ENCODE peak calls at places on chromosomes 7 and 10, in eight cellular contexts. One of them, this sample, is unnamed. For H3K9me3, the result is how much of the 10 kb centered on the place peaks cover.

GRCh38 chr10:132136097-132136521 is 50.6 kb upstream of the DPYSL4 start:
- DNase-seq in WERI-Rb-1: no peak
- DNase-seq in CD4-positive, CD25-positive, alpha-beta regulatory T cell: no peak
- DNase-seq in body of pancreas: no peak
- DNase-seq in IMR-90: no peak
- DNase-seq in SJSA1: no peak
- DNase-seq in tibial artery: no peak
- DNase-seq in tibial nerve: no peak
- DNase-seq in this sample: no peak

GRCh38 chr10:13743963-13744362 is 157.2 kb downstream of the PRPF18 start:
- DNase-seq in WERI-Rb-1: no peak
- DNase-seq in CD4-positive, CD25-positive, alpha-beta regulatory T cell: no peak
- DNase-seq in body of pancreas: no peak
- DNase-seq in IMR-90: no peak
- DNase-seq in SJSA1: no peak
- DNase-seq in tibial artery: no peak
- DNase-seq in tibial nerve: no peak
- DNase-seq in this sample: no peak

GRCh38 chr7:34339061-34339526 is 318.9 kb upstream of the NPSR1 start:
- DNase-seq in WERI-Rb-1: no peak
- DNase-seq in CD4-positive, CD25-positive, alpha-beta regulatory T cell: no peak
- DNase-seq in body of pancreas: no peak
- DNase-seq in IMR-90: no peak
- DNase-seq in SJSA1: no peak
- DNase-seq in tibial artery: no peak
- DNase-seq in tibial nerve: no peak
- DNase-seq in this sample: no peak

GRCh38 chr10:103716206-103717160 is 138.9 kb downstream of the SH3PXD2A start:
- DNase-seq in WERI-Rb-1: no peak
- DNase-seq in CD4-positive, CD25-positive, alpha-beta regulatory T cell: no peak
- DNase-seq in body of pancreas: peak
- DNase-seq in IMR-90: no peak
- DNase-seq in SJSA1: no peak
- DNase-seq in tibial artery: no peak
- DNase-seq in tibial nerve: no peak
- DNase-seq in this sample: peak

GRCh38 chr7:46229409-46229808 is 308.3 kb upstream of the IGFBP3 start:
- DNase-seq in WERI-Rb-1: no peak
- DNase-seq in CD4-positive, CD25-positive, alpha-beta regulatory T cell: no peak
- DNase-seq in body of pancreas: no peak
- DNase-seq in IMR-90: peak
- DNase-seq in SJSA1: no peak
- DNase-seq in tibial artery: no peak
- DNase-seq in tibial nerve: no peak
- DNase-seq in this sample: no peak

GRCh38 chr10:74794531-74794930 is 31.9 kb upstream of the KAT6B start:
- DNase-seq in WERI-Rb-1: no peak
- DNase-seq in CD4-positive, CD25-positive, alpha-beta regulatory T cell: no peak
- DNase-seq in body of pancreas: no peak
- DNase-seq in IMR-90: no peak
- DNase-seq in SJSA1: no peak
- DNase-seq in tibial artery: no peak
- DNase-seq in tibial nerve: no peak
- DNase-seq in this sample: no peak

GRCh38 chr7:155219947-155220769 is 77.5 kb upstream of the INSIG1 start:
- DNase-seq in WERI-Rb-1: no peak
- DNase-seq in CD4-positive, CD25-positive, alpha-beta regulatory T cell: no peak
- DNase-seq in body of pancreas: peak
- DNase-seq in IMR-90: no peak
- DNase-seq in SJSA1: no peak
- DNase-seq in tibial artery: no peak
- DNase-seq in tibial nerve: no peak
- DNase-seq in this sample: no peak

GRCh38 chr7:1123721-1124120 is 35.8 kb downstream of the GPER1 start:
- DNase-seq in WERI-Rb-1: peak
- DNase-seq in CD4-positive, CD25-positive, alpha-beta regulatory T cell: no peak
- DNase-seq in body of pancreas: peak
- DNase-seq in IMR-90: peak
- DNase-seq in SJSA1: peak
- DNase-seq in tibial artery: peak
- DNase-seq in tibial nerve: peak
- DNase-seq in this sample: no peak

GRCh38 chr7:832292-832967 is at the start of gene SUN1:
- DNase-seq in WERI-Rb-1: no peak
- DNase-seq in CD4-positive, CD25-positive, alpha-beta regulatory T cell: peak
- DNase-seq in body of pancreas: peak
- DNase-seq in IMR-90: peak
- DNase-seq in SJSA1: peak
- DNase-seq in tibial artery: no peak
- DNase-seq in tibial nerve: no peak
- DNase-seq in this sample: peak

GRCh38 chr7:76372984-76373833 is 14.4 kb upstream of the YWHAG start:
- DNase-seq in WERI-Rb-1: no peak
- DNase-seq in CD4-positive, CD25-positive, alpha-beta regulatory T cell: no peak
- DNase-seq in body of pancreas: no peak
- DNase-seq in IMR-90: peak
- DNase-seq in SJSA1: no peak
- DNase-seq in tibial artery: no peak
- DNase-seq in tibial nerve: no peak
- DNase-seq in this sample: peak

DNA sequence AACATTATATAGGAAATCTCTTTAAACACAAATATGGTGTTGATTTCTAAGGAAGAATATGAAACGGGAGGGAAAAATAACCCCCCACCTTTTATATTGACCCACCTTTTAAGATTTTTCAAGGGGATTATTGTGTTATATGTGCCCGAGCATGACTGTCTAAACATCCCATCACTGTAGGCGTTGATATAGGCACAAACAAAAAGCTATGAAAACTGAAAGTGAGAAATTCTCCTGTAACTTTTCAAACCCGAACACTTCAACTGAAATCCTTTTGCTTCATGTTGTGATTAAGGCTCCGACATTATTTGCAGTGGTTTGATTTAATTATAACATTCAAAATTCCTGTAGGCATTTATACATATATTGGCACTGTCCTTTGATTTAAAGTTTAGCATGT is 244.6 kb upstream of the CELF2 start:
- DNase-seq in WERI-Rb-1: no peak
- DNase-seq in CD4-positive, CD25-positive, alpha-beta regulatory T cell: no peak
- DNase-seq in body of pancreas: no peak
- DNase-seq in IMR-90: no peak
- DNase-seq in SJSA1: no peak
- DNase-seq in tibial artery: no peak
- DNase-seq in tibial nerve: no peak
- DNase-seq in this sample: no peak
- H3K9me3 ChIP-seq in WERI-Rb-1: under half
- H3K9me3 ChIP-seq in CD4-positive, CD25-positive, alpha-beta regulatory T cell: under half
- H3K9me3 ChIP-seq in body of pancreas: under half
- H3K9me3 ChIP-seq in IMR-90: under half
- H3K9me3 ChIP-seq in SJSA1: under half
- H3K9me3 ChIP-seq in tibial artery: under half
- H3K9me3 ChIP-seq in tibial nerve: under half
- H3K9me3 ChIP-seq in this sample: under half

GRCh38 chr10:18556522-18557147 is 94.8 kb downstream of the NSUN6 start:
- DNase-seq in WERI-Rb-1: no peak
- DNase-seq in CD4-positive, CD25-positive, alpha-beta regulatory T cell: no peak
- DNase-seq in body of pancreas: no peak
- DNase-seq in IMR-90: no peak
- DNase-seq in SJSA1: no peak
- DNase-seq in tibial artery: no peak
- DNase-seq in tibial nerve: no peak
- DNase-seq in this sample: no peak
- H3K9me3 ChIP-seq in WERI-Rb-1: under half
- H3K9me3 ChIP-seq in CD4-positive, CD25-positive, alpha-beta regulatory T cell: under half
- H3K9me3 ChIP-seq in body of pancreas: under half
- H3K9me3 ChIP-seq in IMR-90: under half
- H3K9me3 ChIP-seq in SJSA1: under half
- H3K9me3 ChIP-seq in tibial artery: under half
- H3K9me3 ChIP-seq in tibial nerve: under half
- H3K9me3 ChIP-seq in this sample: under half

GRCh38 chr7:13792208-13792607 is 197.3 kb downstream of the ETV1 start:
- DNase-seq in WERI-Rb-1: no peak
- DNase-seq in CD4-positive, CD25-positive, alpha-beta regulatory T cell: no peak
- DNase-seq in body of pancreas: no peak
- DNase-seq in IMR-90: no peak
- DNase-seq in SJSA1: no peak
- DNase-seq in tibial artery: no peak
- DNase-seq in tibial nerve: no peak
- DNase-seq in this sample: no peak
- H3K9me3 ChIP-seq in WERI-Rb-1: under half
- H3K9me3 ChIP-seq in CD4-positive, CD25-positive, alpha-beta regulatory T cell: under half
- H3K9me3 ChIP-seq in body of pancreas: under half
- H3K9me3 ChIP-seq in IMR-90: under half
- H3K9me3 ChIP-seq in SJSA1: under half
- H3K9me3 ChIP-seq in tibial artery: under half
- H3K9me3 ChIP-seq in tibial nerve: under half
- H3K9me3 ChIP-seq in this sample: under half

GRCh38 chr7:64874562-64875250 is 28.4 kb upstream of the ZNF273 start:
- DNase-seq in WERI-Rb-1: no peak
- DNase-seq in CD4-positive, CD25-positive, alpha-beta regulatory T cell: no peak
- DNase-seq in body of pancreas: no peak
- DNase-seq in IMR-90: no peak
- DNase-seq in SJSA1: peak
- DNase-seq in tibial artery: no peak
- DNase-seq in tibial nerve: no peak
- DNase-seq in this sample: no peak

GRCh38 chr7:64875258-64875657 is 27.8 kb upstream of the ZNF273 start:
- DNase-seq in WERI-Rb-1: no peak
- DNase-seq in CD4-positive, CD25-positive, alpha-beta regulatory T cell: no peak
- DNase-seq in body of pancreas: no peak
- DNase-seq in IMR-90: no peak
- DNase-seq in SJSA1: peak
- DNase-seq in tibial artery: no peak
- DNase-seq in tibial nerve: no peak
- DNase-seq in this sample: no peak

GRCh38 chr7:64872809-64873500 is 30.1 kb upstream of the ZNF273 start:
- DNase-seq in WERI-Rb-1: no peak
- DNase-seq in CD4-positive, CD25-positive, alpha-beta regulatory T cell: no peak
- DNase-seq in body of pancreas: no peak
- DNase-seq in IMR-90: no peak
- DNase-seq in SJSA1: peak
- DNase-seq in tibial artery: no peak
- DNase-seq in tibial nerve: no peak
- DNase-seq in this sample: no peak

GRCh38 chr7:64873517-64873916 is 29.6 kb upstream of the ZNF273 start:
- DNase-seq in WERI-Rb-1: no peak
- DNase-seq in CD4-positive, CD25-positive, alpha-beta regulatory T cell: no peak
- DNase-seq in body of pancreas: no peak
- DNase-seq in IMR-90: no peak
- DNase-seq in SJSA1: peak
- DNase-seq in tibial artery: no peak
- DNase-seq in tibial nerve: no peak
- DNase-seq in this sample: no peak

DNA sequence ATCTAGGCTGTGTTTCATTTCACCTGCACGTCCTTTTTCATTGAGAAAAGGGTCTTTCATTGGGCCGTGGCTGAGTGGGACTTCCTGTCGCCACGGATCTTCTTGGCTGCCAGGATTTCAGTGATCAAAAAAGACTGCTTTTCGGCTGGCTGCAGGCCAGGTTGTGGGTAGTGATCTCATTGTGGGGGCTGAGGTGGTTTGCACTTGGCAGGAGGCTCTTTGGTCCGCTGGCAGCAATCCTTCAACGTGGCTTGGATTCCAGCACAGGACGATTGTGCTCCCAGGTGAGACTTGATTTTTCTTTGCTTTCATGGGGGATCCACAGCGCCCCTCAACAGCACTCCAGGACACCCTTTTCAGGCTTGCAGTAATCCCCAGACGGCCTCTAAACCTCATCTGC is 29.0 kb upstream of the ZNF273 start:
- DNase-seq in WERI-Rb-1: no peak
- DNase-seq in CD4-positive, CD25-positive, alpha-beta regulatory T cell: no peak
- DNase-seq in body of pancreas: no peak
- DNase-seq in IMR-90: no peak
- DNase-seq in SJSA1: peak
- DNase-seq in tibial artery: no peak
- DNase-seq in tibial nerve: no peak
- DNase-seq in this sample: no peak
- H3K9me3 ChIP-seq in WERI-Rb-1: half or more
- H3K9me3 ChIP-seq in CD4-positive, CD25-positive, alpha-beta regulatory T cell: under half
- H3K9me3 ChIP-seq in body of pancreas: under half
- H3K9me3 ChIP-seq in IMR-90: under half
- H3K9me3 ChIP-seq in SJSA1: under half
- H3K9me3 ChIP-seq in tibial artery: under half
- H3K9me3 ChIP-seq in tibial nerve: under half
- H3K9me3 ChIP-seq in this sample: under half

DNA sequence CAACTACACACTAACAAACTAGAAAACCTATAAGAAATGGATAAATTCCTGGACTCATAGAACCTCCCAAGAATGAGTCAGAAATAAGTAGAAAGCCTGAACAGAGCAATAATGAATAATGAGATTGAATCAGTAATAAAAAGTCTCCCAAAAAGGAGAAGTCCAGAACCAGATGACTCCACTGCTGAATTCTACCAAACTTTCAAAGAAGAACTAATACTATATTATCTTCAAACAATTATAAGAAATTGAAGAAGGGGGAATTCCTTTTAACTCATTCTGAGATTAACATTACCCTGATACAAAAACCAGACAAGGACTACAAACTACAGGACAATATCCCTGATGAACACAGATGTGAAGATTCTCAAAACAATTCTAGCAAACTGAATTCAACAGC is 47.8 kb upstream of the CDK6 start:
- DNase-seq in WERI-Rb-1: no peak
- DNase-seq in CD4-positive, CD25-positive, alpha-beta regulatory T cell: no peak
- DNase-seq in body of pancreas: no peak
- DNase-seq in IMR-90: no peak
- DNase-seq in SJSA1: no peak
- DNase-seq in tibial artery: no peak
- DNase-seq in tibial nerve: no peak
- DNase-seq in this sample: no peak
- H3K9me3 ChIP-seq in WERI-Rb-1: under half
- H3K9me3 ChIP-seq in CD4-positive, CD25-positive, alpha-beta regulatory T cell: under half
- H3K9me3 ChIP-seq in body of pancreas: under half
- H3K9me3 ChIP-seq in IMR-90: under half
- H3K9me3 ChIP-seq in SJSA1: under half
- H3K9me3 ChIP-seq in tibial artery: under half
- H3K9me3 ChIP-seq in tibial nerve: under half
- H3K9me3 ChIP-seq in this sample: under half

GRCh38 chr10:82211331-82211730 is 336.3 kb downstream of the NRG3 start:
- DNase-seq in WERI-Rb-1: no peak
- DNase-seq in CD4-positive, CD25-positive, alpha-beta regulatory T cell: no peak
- DNase-seq in body of pancreas: no peak
- DNase-seq in IMR-90: no peak
- DNase-seq in SJSA1: no peak
- DNase-seq in tibial artery: no peak
- DNase-seq in tibial nerve: no peak
- DNase-seq in this sample: no peak
- H3K9me3 ChIP-seq in WERI-Rb-1: under half
- H3K9me3 ChIP-seq in CD4-positive, CD25-positive, alpha-beta regulatory T cell: under half
- H3K9me3 ChIP-seq in body of pancreas: under half
- H3K9me3 ChIP-seq in IMR-90: under half
- H3K9me3 ChIP-seq in SJSA1: under half
- H3K9me3 ChIP-seq in tibial artery: under half
- H3K9me3 ChIP-seq in tibial nerve: under half
- H3K9me3 ChIP-seq in this sample: under half

GRCh38 chr7:158533386-158534133 is 54.1 kb downstream of the PTPRN2 start:
- DNase-seq in WERI-Rb-1: no peak
- DNase-seq in CD4-positive, CD25-positive, alpha-beta regulatory T cell: no peak
- DNase-seq in body of pancreas: no peak
- DNase-seq in IMR-90: no peak
- DNase-seq in SJSA1: no peak
- DNase-seq in tibial artery: no peak
- DNase-seq in tibial nerve: no peak
- DNase-seq in this sample: no peak
- H3K9me3 ChIP-seq in WERI-Rb-1: under half
- H3K9me3 ChIP-seq in CD4-positive, CD25-positive, alpha-beta regulatory T cell: under half
- H3K9me3 ChIP-seq in body of pancreas: under half
- H3K9me3 ChIP-seq in IMR-90: half or more
- H3K9me3 ChIP-seq in SJSA1: under half
- H3K9me3 ChIP-seq in tibial artery: under half
- H3K9me3 ChIP-seq in tibial nerve: under half
- H3K9me3 ChIP-seq in this sample: under half